ENCODE peak calls at places on chromosome 15, in six cellular contexts. N, Q, K, U, S and O are unnamed samples.

GRCh38 chr15:87863152-87863551 is 393.4 kb downstream of the NTRK3 start:
- DNase-seq in S (no peak), K (no peak), U (no peak), N (peak; percentile 78), Q (no peak), O (no peak)

GRCh38 chr15:99944131-99944530 is 210.9 kb upstream of the LYSMD4 start:
- DNase-seq in K (no peak), Q (no peak), U (no peak), N (no peak), S (no peak), O (no peak)

GRCh38 chr15:96342143-96342466 is 11.6 kb downstream of the NR2F2 start:
- DNase-seq in S (no peak), K (no peak), Q (no peak), U (no peak), N (no peak), O (no peak)

GRCh38 chr15:62619526-62619925 is 423.0 kb upstream of the TPM1 start:
- DNase-seq in N (no peak), Q (no peak), S (no peak), U (no peak), K (no peak), O (no peak)

GRCh38 chr15:46260937-46261336 is 626.1 kb downstream of the SQOR start:
- DNase-seq in K (no peak), U (no peak), S (no peak), Q (no peak), N (peak; percentile 65), O (no peak)

GRCh38 chr15:35506272-35506870 is 39.6 kb downstream of the DPH6 start:
- DNase-seq in U (no peak), N (peak; percentile 10), Q (no peak), S (no peak), K (no peak), O (no peak)

GRCh38 chr15:98807262-98807661 is 158.9 kb downstream of the IGF1R start:
- DNase-seq in K (no peak), U (no peak), Q (no peak), N (no peak), S (no peak), O (peak; percentile 75)

GRCh38 chr15:74869726-74870407 is 3.3 kb downstream of the SCAMP2 start:
- DNase-seq in K (no peak), Q (no peak), N (no peak), S (no peak), U (peak; percentile 94), O (no peak)

GRCh38 chr15:25342629-25343028 is 96.2 kb downstream of the UBE3A start:
- DNase-seq in U (no peak), K (no peak), S (no peak), N (peak; percentile 11), Q (no peak), O (no peak)

GRCh38 chr15:39502616-39503195 is 78.2 kb upstream of the THBS1 start:
- DNase-seq in Q (no peak), S (no peak), N (no peak), U (no peak), K (no peak), O (no peak)

GRCh38 chr15:85550283-85550682 is 169.9 kb downstream of the AKAP13 start:
- DNase-seq in S (no peak), N (no peak), U (no peak), K (no peak), Q (no peak), O (no peak)

GRCh38 chr15:66138096-66138783 is 115.3 kb downstream of the MEGF11 start:
- DNase-seq in U (no peak), K (no peak), S (no peak), Q (no peak), N (no peak), O (no peak)

GRCh38 chr15:64004582-64004981 is 41.7 kb downstream of the DAPK2 start:
- DNase-seq in Q (no peak), S (peak; percentile 87), N (no peak), K (no peak), U (no peak), O (no peak)

GRCh38 chr15:68317281-68318007 is 39.9 kb downstream of the FEM1B start:
- DNase-seq in S (no peak), Q (no peak), N (no peak), K (no peak), U (no peak), O (no peak)

GRCh38 chr15:28909958-28910500 is 24.3 kb downstream of the APBA2 start:
- DNase-seq in U (no peak), Q (no peak), S (no peak), K (no peak), N (no peak), O (no peak)

GRCh38 chr15:75420698-75421097 is 30.8 kb downstream of the SIN3A start:
- DNase-seq in Q (no peak), N (no peak), U (no peak), S (no peak), K (no peak), O (no peak)

GRCh38 chr15:71752085-71752484 is 58.3 kb upstream of the NR2E3 start:
- DNase-seq in Q (no peak), U (no peak), S (no peak), K (no peak), N (no peak), O (no peak)

GRCh38 chr15:59242649-59243048 is 36.0 kb downstream of the LDHAL6B start:
- DNase-seq in N (no peak), S (no peak), Q (no peak), K (no peak), U (no peak), O (no peak)

GRCh38 chr15:46151786-46152185 is 517.0 kb downstream of the SQOR start:
- DNase-seq in K (no peak), U (no peak), N (peak; percentile 17), S (no peak), Q (no peak), O (no peak)

GRCh38 chr15:67564590-67565345 is 22.3 kb downstream of the MAP2K5 start:
- DNase-seq in Q (no peak), U (peak; percentile 65), K (no peak), N (no peak), S (no peak), O (no peak)